ENCODE peak calls at places on chromosome 13, in ten cellular contexts. N, Z, T, B, R, X, I, O, C and H are unnamed samples.

GRCh38 chr13:112773601-112774447 is 84.0 kb downstream of the ATP11A start:
- DNase-seq in B (no peak), R (no peak), Z (no peak), C (no peak), I (no peak), N (no peak), O (no peak), X (no peak), T (no peak), H (no peak)

GRCh38 chr13:100543872-100544602 is 44.6 kb downstream of the GGACT start:
- DNase-seq in T (no peak), X (no peak), I (no peak), Z (no peak), O (no peak), C (no peak), N (no peak), B (no peak), R (peak), H (peak)

GRCh38 chr13:96817336-96817941 is 176.8 kb downstream of the OXGR1 start:
- DNase-seq in B (no peak), N (no peak), C (no peak), Z (no peak), I (no peak), O (no peak), T (no peak), X (no peak), R (peak), H (no peak)

GRCh38 chr13:25065974-25066770 is 29.8 kb upstream of the PABPC3 start:
- DNase-seq in N (no peak), I (no peak), R (no peak), X (no peak), B (no peak), C (no peak), O (no peak), T (no peak), Z (no peak), H (no peak)

GRCh38 chr13:34611678-34612077 is 330.4 kb upstream of the NBEA start:
- DNase-seq in O (no peak), B (no peak), R (peak), X (no peak), N (no peak), C (no peak), I (no peak), T (no peak), Z (no peak), H (no peak)

GRCh38 chr13:113146750-113147149 is 11.7 kb upstream of the PROZ start:
- DNase-seq in Z (no peak), N (no peak), R (no peak), B (no peak), I (no peak), C (no peak), O (no peak), T (no peak), X (no peak), H (no peak)

GRCh38 chr13:21242236-21242635 is 65.8 kb downstream of the MRPL57 start:
- DNase-seq in X (no peak), Z (no peak), C (no peak), I (peak), B (no peak), R (no peak), N (no peak), O (no peak), T (no peak), H (no peak)

GRCh38 chr13:86425127-86425526 is 625.9 kb upstream of the SLITRK6 start:
- DNase-seq in R (no peak), I (no peak), O (no peak), B (no peak), C (no peak), N (no peak), T (no peak), Z (no peak), X (no peak), H (no peak)

GRCh38 chr13:42396501-42396900 is 124.5 kb downstream of the AKAP11 start:
- DNase-seq in O (no peak), T (no peak), N (no peak), C (no peak), B (no peak), R (no peak), Z (no peak), X (no peak), I (no peak), H (peak)

GRCh38 chr13:75454497-75454896 is 27.5 kb downstream of the TBC1D4 start:
- DNase-seq in B (no peak), N (no peak), I (no peak), O (no peak), C (no peak), Z (no peak), X (no peak), R (no peak), T (no peak), H (no peak)

GRCh38 chr13:100789481-100789880 is 114.9 kb upstream of the TMTC4 start:
- DNase-seq in T (no peak), R (peak), C (no peak), X (no peak), Z (no peak), I (no peak), O (peak), B (no peak), N (no peak), H (no peak)

GRCh38 chr13:43880451-43880850 is 747 bp downstream of the LACC1 start:
- DNase-seq in Z (no peak), N (no peak), T (no peak), I (no peak), B (no peak), R (no peak), O (no peak), C (no peak), X (no peak), H (no peak)

GRCh38 chr13:19586904-19587634 is 25.7 kb upstream of the TPTE2 start:
- DNase-seq in B (no peak), I (peak), R (peak), T (peak), N (peak), C (no peak), X (peak), O (peak), Z (peak), H (no peak)

GRCh38 chr13:39676315-39676876 is 20.9 kb downstream of the COG6 start:
- DNase-seq in B (no peak), O (no peak), X (no peak), T (no peak), Z (no peak), N (no peak), I (peak), C (no peak), R (peak), H (no peak)

GRCh38 chr13:93847162-93847561 is 620.6 kb downstream of the GPC6 start:
- DNase-seq in N (no peak), Z (no peak), B (no peak), C (no peak), I (no peak), X (no peak), O (no peak), R (peak), T (no peak), H (no peak)

GRCh38 chr13:96792736-96793444 is 201.4 kb downstream of the OXGR1 start:
- DNase-seq in X (no peak), N (no peak), T (no peak), B (peak), C (no peak), I (peak), Z (no peak), O (no peak), R (no peak), H (no peak)

GRCh38 chr13:42474954-42475353 is 99.0 kb upstream of the TNFSF11 start:
- DNase-seq in C (no peak), T (no peak), Z (no peak), R (peak), I (no peak), N (no peak), X (no peak), O (no peak), B (no peak), H (no peak)

GRCh38 chr13:113458218-113459065 is 5.2 kb upstream of the ADPRHL1 start:
- DNase-seq in X (no peak), R (peak), I (peak), N (no peak), B (no peak), T (no peak), Z (no peak), O (no peak), C (no peak), H (no peak)

GRCh38 chr13:95641291-95641811 is 3.2 kb downstream of the DZIP1 start:
- DNase-seq in N (peak), T (no peak), I (peak), C (no peak), O (no peak), R (peak), X (no peak), Z (peak), B (peak), H (peak)

GRCh38 chr13:39037880-39038568 is at the start of the genes NHLRC3 and PROSER1:
- DNase-seq in N (peak), O (peak), Z (peak), R (peak), B (peak), C (peak), X (peak), I (peak), T (peak), H (peak)

GRCh38 chr13:39876258-39876657 is 220.8 kb downstream of the COG6 start:
- DNase-seq in O (no peak), I (no peak), C (no peak), R (peak), X (no peak), N (no peak), B (no peak), Z (no peak), T (no peak), H (no peak)

GRCh38 chr13:60654405-60654804 is 257.4 kb downstream of the TDRD3 start:
- DNase-seq in O (peak), Z (no peak), X (no peak), R (peak), T (no peak), B (no peak), I (peak), N (peak), C (peak), H (no peak)

GRCh38 chr13:72507394-72508199 is 219.8 kb downstream of the MZT1 start:
- DNase-seq in O (no peak), R (no peak), B (no peak), N (no peak), C (no peak), T (no peak), X (no peak), Z (no peak), I (no peak), H (no peak)

GRCh38 chr13:42991892-42992584 is at the start of gene EPSTI1:
- DNase-seq in O (peak), N (peak), I (no peak), Z (peak), R (peak), X (no peak), B (peak), C (peak), T (peak), H (peak)

GRCh38 chr13:28499579-28499978 is 4.7 kb upstream of the FLT1 start:
- DNase-seq in C (no peak), X (no peak), R (no peak), I (no peak), N (no peak), O (no peak), T (no peak), Z (no peak), B (no peak), H (no peak)

GRCh38 chr13:91278888-91279287 is 68.6 kb upstream of the MIR17HG start:
- DNase-seq in C (no peak), I (no peak), T (no peak), N (no peak), B (no peak), O (no peak), R (no peak), Z (no peak), X (no peak), H (no peak)

GRCh38 chr13:114067381-114067885 is 65.0 kb downstream of the RASA3 start:
- DNase-seq in Z (no peak), X (peak), O (no peak), B (no peak), N (peak), C (no peak), I (no peak), R (peak), T (no peak), H (peak)

GRCh38 chr13:50685491-50685890 is 158.0 kb downstream of the DLEU7 start:
- DNase-seq in R (peak), X (no peak), T (no peak), I (peak), B (peak), C (peak), O (peak), N (peak), Z (peak), H (no peak)

GRCh38 chr13:76879211-76879875 is 6.9 kb downstream of the KCTD12 start:
- DNase-seq in X (peak), R (peak), I (no peak), O (peak), T (peak), C (peak), B (no peak), N (peak), Z (peak), H (peak)

GRCh38 chr13:20127563-20128458 is 33.0 kb downstream of the GJA3 start:
- DNase-seq in R (peak), Z (peak), T (no peak), C (peak), B (peak), X (peak), N (peak), I (peak), O (peak), H (peak)

GRCh38 chr13:61255035-61255796 is 160.4 kb downstream of the PCDH20 start:
- DNase-seq in X (no peak), O (no peak), T (no peak), Z (no peak), C (no peak), I (peak), R (peak), N (no peak), B (no peak), H (no peak)

DNA sequence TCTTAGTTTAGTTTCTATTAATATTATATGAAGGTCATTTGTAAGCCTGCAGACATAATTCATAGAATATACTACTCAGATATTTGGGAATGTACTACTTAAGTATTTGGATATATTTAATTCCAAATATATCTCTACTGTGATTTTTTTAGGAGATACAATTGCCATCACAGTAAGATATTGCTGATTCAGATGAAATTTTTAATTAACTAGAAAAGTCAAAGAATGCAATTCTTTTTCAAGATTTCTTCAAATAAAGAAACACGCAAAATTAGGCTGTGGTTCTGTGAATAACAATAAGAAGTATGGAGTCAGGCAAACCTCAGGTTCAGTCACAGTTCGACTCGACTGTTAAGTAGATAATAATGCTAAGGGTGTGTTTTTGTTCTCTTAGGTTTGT is 550.4 kb upstream of the GPC6 start:
- DNase-seq in Z (no peak), R (no peak), I (no peak), T (no peak), X (no peak), B (no peak), O (no peak), C (no peak), N (no peak), H (no peak)
- H3K4me3 ChIP-seq in Z (no peak), R (no peak), I (no peak), T (no peak), X (no peak), B (no peak), O (no peak), C (peak), N (no peak), H (no peak)

GRCh38 chr13:79988573-79988972 is 352.4 kb downstream of the SPRY2 start:
- DNase-seq in Z (peak), B (no peak), O (peak), R (peak), T (no peak), X (no peak), C (no peak), I (no peak), N (no peak), H (no peak)

GRCh38 chr13:79987323-79987722 is 353.6 kb downstream of the SPRY2 start:
- DNase-seq in X (no peak), C (no peak), I (no peak), Z (no peak), T (no peak), R (no peak), O (no peak), N (no peak), B (no peak), H (no peak)

GRCh38 chr13:79989251-79989661 is 351.7 kb downstream of the SPRY2 start:
- DNase-seq in T (no peak), I (no peak), Z (peak), C (no peak), R (no peak), B (no peak), O (no peak), N (no peak), X (no peak), H (peak)

GRCh38 chr13:79986890-79987289 is 354.0 kb downstream of the SPRY2 start:
- DNase-seq in B (no peak), T (no peak), C (no peak), X (no peak), Z (no peak), O (no peak), N (no peak), R (no peak), I (no peak), H (no peak)

GRCh38 chr13:79987761-79988160 is 353.2 kb downstream of the SPRY2 start:
- DNase-seq in N (no peak), T (no peak), X (no peak), R (no peak), C (no peak), Z (no peak), O (no peak), I (no peak), B (no peak), H (no peak)
- H3K4me3 ChIP-seq in N (no peak), T (no peak), X (no peak), R (no peak), C (no peak), Z (no peak), O (no peak), I (no peak), B (no peak), H (no peak)

DNA sequence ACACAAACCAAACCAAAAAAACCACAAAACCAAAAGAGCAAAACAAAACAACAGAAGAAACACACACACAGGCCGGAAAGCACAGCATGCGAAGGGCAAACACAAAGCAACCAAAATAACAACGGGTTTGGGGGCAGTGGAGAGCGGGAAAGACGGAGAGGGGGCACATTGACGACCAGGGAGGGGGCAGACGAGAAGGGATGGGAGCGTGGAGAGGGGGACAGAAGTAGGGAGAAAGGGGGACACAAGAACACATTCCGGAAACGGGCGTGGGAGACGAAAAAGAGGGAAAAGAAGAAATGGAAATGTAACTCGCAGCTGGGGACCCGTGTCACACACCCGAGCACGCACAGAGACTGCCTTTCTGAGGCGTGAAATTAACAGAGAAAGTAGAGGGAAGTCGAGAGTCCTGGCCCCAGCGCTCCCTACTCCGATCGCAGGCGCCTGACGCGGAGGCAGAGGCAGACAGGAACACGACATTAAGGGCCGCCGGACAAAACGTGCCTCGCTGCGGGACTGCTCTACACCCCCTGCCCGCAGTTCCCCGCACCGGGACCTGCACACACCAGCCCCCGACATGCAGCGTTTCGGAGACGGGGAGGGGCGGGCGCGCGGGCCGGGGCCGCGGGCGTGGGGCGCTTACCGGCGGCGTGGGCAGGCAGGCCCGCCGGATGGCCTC is 652 bp downstream of the POU4F1 start:
- DNase-seq in B (no peak), C (no peak), Z (no peak), R (no peak), N (no peak), O (no peak), T (no peak), X (peak), I (no peak), H (peak)
- H3K4me3 ChIP-seq in B (peak), C (peak), Z (no peak), R (no peak), N (no peak), O (peak), T (peak), X (peak), I (peak), H (no peak)

GRCh38 chr13:98172570-98173405 is 4.3 kb downstream of the RNF113B start:
- DNase-seq in T (no peak), I (no peak), R (peak), Z (no peak), B (no peak), C (no peak), X (no peak), O (no peak), N (no peak), H (no peak)
- H3K4me3 ChIP-seq in T (no peak), I (peak), R (no peak), Z (no peak), B (no peak), C (peak), X (no peak), O (no peak), N (no peak), H (peak)

DNA sequence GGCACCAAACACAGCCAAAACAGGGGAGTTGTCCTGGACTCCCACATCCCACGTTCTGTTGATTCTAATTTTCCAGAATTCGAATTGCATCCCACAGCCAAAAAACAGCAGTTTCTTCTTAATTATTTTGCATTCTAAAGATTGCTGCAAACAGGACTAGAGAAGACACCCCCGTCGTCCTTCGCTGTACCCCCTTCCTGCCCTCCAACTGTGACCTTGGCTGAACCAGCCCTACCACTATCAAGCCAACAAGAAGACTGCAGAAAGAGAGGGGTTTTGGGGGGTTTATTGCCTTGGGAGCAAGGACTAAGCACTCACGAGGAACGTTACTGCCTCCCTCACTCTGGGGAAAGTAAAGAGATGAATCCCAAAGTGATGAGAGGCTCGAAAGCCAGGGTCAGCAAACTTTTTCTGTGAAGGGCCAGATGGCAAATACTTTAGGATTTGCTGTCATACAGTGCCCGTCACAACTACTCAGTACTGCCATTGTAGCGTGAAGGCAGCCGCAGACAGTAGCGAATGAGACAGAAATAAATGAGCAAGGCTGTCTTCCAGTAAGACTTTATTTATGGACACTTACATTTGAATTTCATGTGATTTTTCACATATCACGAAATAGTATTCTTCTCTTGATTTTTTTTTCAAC is 32.5 kb upstream of the KATNAL1 start:
- DNase-seq in I (no peak), R (no peak), Z (no peak), X (no peak), T (no peak), C (no peak), B (no peak), O (no peak), N (no peak), H (no peak)
- H3K4me3 ChIP-seq in I (no peak), R (no peak), Z (no peak), X (no peak), T (no peak), C (no peak), B (no peak), O (no peak), N (no peak), H (no peak)

GRCh38 chr13:30033681-30034447 is 183.4 kb upstream of the UBL3 start:
- DNase-seq in B (no peak), O (no peak), R (peak), Z (no peak), T (no peak), N (no peak), I (no peak), C (no peak), X (no peak), H (no peak)
- H3K4me3 ChIP-seq in B (no peak), O (no peak), R (no peak), Z (no peak), T (no peak), N (no peak), I (no peak), C (no peak), X (no peak), H (no peak)

GRCh38 chr13:36298535-36299068 is 988 bp upstream of the CCDC169 start:
- DNase-seq in T (no peak), B (no peak), N (no peak), O (no peak), X (no peak), Z (no peak), I (no peak), C (no peak), R (no peak), H (no peak)
- H3K4me3 ChIP-seq in T (no peak), B (no peak), N (no peak), O (no peak), X (peak), Z (no peak), I (peak), C (peak), R (peak), H (peak)

DNA sequence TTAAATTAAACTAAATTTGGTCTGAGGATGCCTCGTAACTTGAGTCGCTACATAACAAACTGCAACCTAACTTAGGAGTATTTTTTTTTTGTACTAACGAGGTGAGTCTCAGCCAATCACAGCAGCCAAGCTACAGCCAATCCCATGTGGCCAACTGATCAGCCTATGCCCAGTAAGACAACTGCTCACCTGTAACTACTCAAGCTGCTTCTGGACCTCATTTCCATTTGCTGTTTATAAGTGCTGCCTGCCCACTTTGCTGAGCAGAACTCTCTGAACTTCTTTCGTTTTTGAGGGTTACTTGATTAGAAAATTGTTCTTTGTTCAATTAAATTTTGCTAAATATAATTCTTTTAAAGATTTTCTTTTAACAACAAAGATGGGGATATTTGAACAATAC is 3.8 kb downstream of the CPB2 start:
- DNase-seq in C (no peak), R (no peak), N (no peak), I (no peak), T (no peak), B (no peak), X (no peak), O (no peak), Z (no peak), H (no peak)
- H3K4me3 ChIP-seq in C (no peak), R (no peak), N (no peak), I (no peak), T (no peak), B (no peak), X (no peak), O (no peak), Z (no peak), H (no peak)